ENCODE peak calls at places on chromosomes 11 and 22, in nine cellular contexts. T is ovary, W is K562, I is endothelial cell of umbilical vein, E is IMR-90, L is sigmoid colon, U is heart left ventricle, H is tibial nerve, D is spleen. B is an unnamed sample.
A peak's percentile ranks its signal among the peaks of the same experiment; 100 is the strongest.

GRCh38 chr22:20211997-20212753 is 55.9 kb downstream of the RTN4R start:
- DNase-seq in E (peak; percentile 7), W (peak; percentile 93), L (peak; percentile 77), T (peak; percentile 39), D (no peak), H (no peak), U (peak; percentile 88), I (no peak), B (no peak)

GRCh38 chr22:48051796-48052620 is 1289.6 kb downstream of the TBC1D22A start:
- DNase-seq in U (no peak), D (no peak), L (no peak), H (no peak), I (no peak), T (no peak), E (no peak), W (no peak), B (no peak)

GRCh38 chr11:44987506-44987905 is 36.8 kb upstream of the TP53I11 start:
- DNase-seq in W (no peak), I (no peak), E (no peak), D (no peak), L (peak; percentile 46), T (peak; percentile 6), U (no peak), H (no peak), B (no peak)

GRCh38 chr11:121421149-121421906 is 30.8 kb upstream of the SORL1 start:
- DNase-seq in D (no peak), H (no peak), W (no peak), T (no peak), E (no peak), I (no peak), L (no peak), U (no peak), B (no peak)

GRCh38 chr22:26383968-26384576 is 45.0 kb upstream of the ASPHD2 start:
- DNase-seq in L (no peak), D (no peak), I (no peak), U (no peak), H (no peak), E (no peak), T (no peak), W (no peak), B (no peak)

GRCh38 chr11:1553808-1554594 is 18.1 kb downstream of the DUSP8 start:
- DNase-seq in T (no peak), D (no peak), L (no peak), I (no peak), H (no peak), W (no peak), E (no peak), U (peak; percentile 49), B (no peak)

GRCh38 chr22:40534379-40535188 is 101.9 kb downstream of the MRTFA start:
- DNase-seq in T (no peak), L (no peak), D (no peak), U (no peak), E (peak; percentile 71), H (no peak), I (peak; percentile 39), W (peak; percentile 10), B (no peak)

GRCh38 chr11:27468209-27468608 is 4.4 kb downstream of the LGR4 start:
- DNase-seq in T (no peak), E (peak; percentile 53), U (no peak), I (peak; percentile 81), L (no peak), D (no peak), W (no peak), H (no peak), B (no peak)

GRCh38 chr11:86558841-86559240 is 113.6 kb downstream of the ME3 start:
- DNase-seq in L (no peak), T (no peak), H (no peak), U (no peak), W (no peak), D (no peak), I (no peak), E (no peak), B (no peak)

GRCh38 chr22:36830601-36831000 is 13.8 kb upstream of the PVALB start:
- DNase-seq in I (no peak), U (no peak), H (no peak), D (no peak), T (no peak), E (no peak), L (no peak), W (no peak), B (no peak)

GRCh38 chr11:30581646-30582045 is 4.5 kb downstream of the MPPED2 start:
- DNase-seq in I (no peak), T (no peak), W (no peak), L (no peak), U (no peak), D (no peak), H (no peak), E (no peak), B (no peak)

GRCh38 chr11:80727315-80727714 is 1286.5 kb upstream of the TENM4 start:
- DNase-seq in H (no peak), W (no peak), L (no peak), E (no peak), D (no peak), U (no peak), T (no peak), I (no peak), B (no peak)

GRCh38 chr11:69144719-69145365 is 10.9 kb upstream of the SMIM38 start:
- DNase-seq in E (peak; percentile 70), W (no peak), I (no peak), T (no peak), L (no peak), U (no peak), D (no peak), H (no peak), B (no peak)

GRCh38 chr22:45717787-45718186 is 46.2 kb downstream of the ATXN10 start:
- DNase-seq in D (no peak), T (no peak), E (peak; percentile 79), U (no peak), H (no peak), W (no peak), L (no peak), I (no peak), B (no peak)

GRCh38 chr22:32558681-32559355 is 84.2 kb downstream of the FBXO7 start:
- DNase-seq in W (no peak), L (peak; percentile 88), H (peak; percentile 55), T (peak; percentile 59), D (no peak), U (no peak), E (peak; percentile 79), I (no peak), B (peak; percentile 70)

GRCh38 chr11:72232260-72233055 is 7.9 kb downstream of the INPPL1 start:
- DNase-seq in H (no peak), W (no peak), I (no peak), T (no peak), D (peak; percentile 41), E (no peak), L (peak; percentile 58), U (no peak), B (no peak)

GRCh38 chr11:116582621-116583020 is 190.2 kb downstream of the BUD13 start:
- DNase-seq in H (no peak), D (no peak), I (no peak), U (no peak), W (no peak), T (no peak), L (no peak), E (no peak), B (no peak)

GRCh38 chr11:134432776-134433175 is 20.7 kb upstream of the B3GAT1 start:
- DNase-seq in T (no peak), E (no peak), L (no peak), U (no peak), D (no peak), W (no peak), H (no peak), I (no peak), B (no peak)

GRCh38 chr22:40499187-40499753 is 128.9 kb downstream of the SGSM3 start:
- DNase-seq in W (peak; percentile 54), T (peak; percentile 60), I (peak; percentile 89), L (no peak), H (no peak), E (peak; percentile 99), U (no peak), D (no peak), B (peak; percentile 54)

GRCh38 chr11:62548545-62549335 is 2.1 kb upstream of the AHNAK start:
- DNase-seq in W (peak; percentile 43), U (no peak), D (no peak), H (peak; percentile 49), E (no peak), L (no peak), I (peak; percentile 69), T (peak; percentile 61), B (no peak)

GRCh38 chr22:24434472-24435322 is 7.3 kb downstream of the ADORA2A start:
- DNase-seq in U (peak; percentile 73), H (peak; percentile 48), L (peak; percentile 68), E (no peak), D (peak; percentile 92), W (no peak), T (no peak), I (no peak), B (no peak)
- TF ChIP-seq POLR2A in U (no peak), H (no peak), L (no peak), E (no peak), D (no peak), W (no peak), T (no peak), I (no peak), B (no peak)

GRCh38 chr22:42688241-42688913 is 32.3 kb downstream of the A4GALT start:
- DNase-seq in W (peak; percentile 27), L (peak; percentile 98), D (no peak), I (peak; percentile 51), U (peak; percentile 87), T (peak; percentile 96), H (peak; percentile 91), E (peak; percentile 93), B (peak; percentile 36)
- TF ChIP-seq POLR2A in W (no peak), L (peak; percentile 32), D (no peak), I (no peak), U (peak; percentile 83), T (peak; percentile 47), H (peak; percentile 21), E (no peak), B (no peak)

GRCh38 chr11:67054851-67055523 is 1.7 kb upstream of the RHOD start:
- DNase-seq in D (peak; percentile 80), L (no peak), W (peak; percentile 80), E (peak; percentile 88), U (peak; percentile 83), T (peak; percentile 65), H (no peak), I (peak; percentile 65), B (peak; percentile 87)
- TF ChIP-seq POLR2A in D (no peak), L (no peak), W (no peak), E (no peak), U (no peak), T (no peak), H (no peak), I (no peak), B (peak; percentile 10)

DNA sequence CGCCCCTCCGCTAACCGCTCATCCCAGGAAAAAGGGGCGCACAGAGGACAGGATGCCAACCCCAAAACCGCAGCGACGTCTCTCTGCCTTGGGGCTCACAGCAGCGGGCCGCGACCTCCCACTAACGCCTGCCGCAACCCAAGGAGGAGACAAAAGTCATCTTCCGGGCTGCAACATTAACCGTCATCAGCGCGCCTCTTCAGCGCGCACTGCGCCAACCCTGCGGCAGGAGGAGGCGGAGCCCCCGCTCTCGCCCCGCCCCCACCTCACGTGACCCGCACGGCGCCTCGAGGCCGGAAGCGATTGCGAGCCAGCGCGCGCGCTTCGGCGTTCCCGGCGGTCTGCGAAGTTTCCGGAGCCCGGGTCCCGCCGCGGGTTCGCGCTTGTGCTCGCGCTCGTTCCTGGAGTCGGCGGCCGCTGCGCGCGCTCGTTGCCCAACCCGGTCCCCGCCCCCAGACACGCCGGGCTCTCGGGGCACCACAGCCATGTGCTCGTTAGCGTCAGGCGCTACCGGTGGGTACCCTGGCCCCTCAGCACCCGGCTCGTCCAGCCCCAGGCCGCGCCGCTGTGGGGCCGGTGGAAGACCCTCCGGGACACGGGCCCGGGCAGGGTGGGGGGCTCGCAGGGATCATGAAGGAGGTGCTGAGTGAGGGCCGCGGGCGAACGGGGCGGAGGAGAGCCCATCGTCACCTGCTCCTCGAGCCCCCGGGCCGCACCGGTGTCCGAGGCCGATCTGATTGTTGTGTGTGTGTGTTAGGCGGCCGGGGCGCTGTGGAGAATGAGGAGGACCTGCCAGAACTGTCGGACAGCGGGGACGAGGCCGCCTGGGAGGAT is at the start of gene PRMT3:
- DNase-seq in E (peak; percentile 94), H (peak; percentile 89), D (peak; percentile 100), W (peak; percentile 95), T (peak; percentile 95), I (peak; percentile 97), L (peak; percentile 97), U (peak; percentile 98), B (peak; percentile 79)
- TF ChIP-seq POLR2A in E (peak; percentile 94), H (peak; percentile 92), D (peak; percentile 93), W (peak; percentile 87), T (peak; percentile 91), I (peak; percentile 97), L (peak; percentile 74), U (peak; percentile 79), B (peak; percentile 77)

B was measured in H54.